ENCODE peak calls at places on chromosomes 3 and 15, in eight cellular contexts. One of them, this sample, is unnamed.

GRCh38 chr3:52231502-52232278 is 6.2 kb upstream of the TLR9 start:
- DNase-seq in stimulated activated CD4-positive, alpha-beta T cell treated with anti-CD3 and anti-CD28 coated beads, Interleukin-1b, Interleukin-23, amount 100 ng/mL, for 24 hours: peak; percentile 85
- DNase-seq in HepG2: no peak
- DNase-seq in HEK293T: peak; percentile 81
- DNase-seq in PC-3: peak; percentile 77
- DNase-seq in HL-60: peak; percentile 81
- DNase-seq in NCI-H2029: peak; percentile 20
- DNase-seq in foreskin fibroblast: no peak
- DNase-seq in this sample: no peak

GRCh38 chr3:152623286-152623685 is 211.6 kb upstream of the P2RY1 start:
- DNase-seq in foreskin fibroblast: no peak
- DNase-seq in HepG2: no peak
- DNase-seq in stimulated activated CD4-positive, alpha-beta T cell treated with anti-CD3 and anti-CD28 coated beads, Interleukin-1b, Interleukin-23, amount 100 ng/mL, for 24 hours: no peak
- DNase-seq in HL-60: no peak
- DNase-seq in PC-3: no peak
- DNase-seq in NCI-H2029: no peak
- DNase-seq in HEK293T: no peak
- DNase-seq in this sample: no peak

GRCh38 chr15:89794627-89795241 is 18.6 kb downstream of the MESP2 start:
- DNase-seq in foreskin fibroblast: no peak
- DNase-seq in HL-60: no peak
- DNase-seq in HepG2: no peak
- DNase-seq in HEK293T: no peak
- DNase-seq in NCI-H2029: no peak
- DNase-seq in PC-3: peak; percentile 53
- DNase-seq in stimulated activated CD4-positive, alpha-beta T cell treated with anti-CD3 and anti-CD28 coated beads, Interleukin-1b, Interleukin-23, amount 100 ng/mL, for 24 hours: no peak
- DNase-seq in this sample: no peak

GRCh38 chr3:21062724-21063436 is 688.1 kb downstream of the ZNF385D start:
- DNase-seq in NCI-H2029: no peak
- DNase-seq in HL-60: no peak
- DNase-seq in foreskin fibroblast: peak; percentile 11
- DNase-seq in HEK293T: no peak
- DNase-seq in PC-3: no peak
- DNase-seq in stimulated activated CD4-positive, alpha-beta T cell treated with anti-CD3 and anti-CD28 coated beads, Interleukin-1b, Interleukin-23, amount 100 ng/mL, for 24 hours: no peak
- DNase-seq in HepG2: no peak
- DNase-seq in this sample: peak; percentile 28

GRCh38 chr3:95923496-95924210 is 890.7 kb upstream of the EPHA6 start:
- DNase-seq in foreskin fibroblast: peak; percentile 14
- DNase-seq in HepG2: no peak
- DNase-seq in HEK293T: no peak
- DNase-seq in HL-60: no peak
- DNase-seq in NCI-H2029: no peak
- DNase-seq in stimulated activated CD4-positive, alpha-beta T cell treated with anti-CD3 and anti-CD28 coated beads, Interleukin-1b, Interleukin-23, amount 100 ng/mL, for 24 hours: no peak
- DNase-seq in PC-3: peak; percentile 64
- DNase-seq in this sample: peak; percentile 66

GRCh38 chr15:66072616-66073361 is 180.8 kb downstream of the MEGF11 start:
- DNase-seq in foreskin fibroblast: no peak
- DNase-seq in HEK293T: no peak
- DNase-seq in stimulated activated CD4-positive, alpha-beta T cell treated with anti-CD3 and anti-CD28 coated beads, Interleukin-1b, Interleukin-23, amount 100 ng/mL, for 24 hours: no peak
- DNase-seq in NCI-H2029: no peak
- DNase-seq in PC-3: no peak
- DNase-seq in HepG2: no peak
- DNase-seq in HL-60: no peak
- DNase-seq in this sample: no peak

GRCh38 chr3:37934631-37935289 is 55.8 kb upstream of the VILL start:
- DNase-seq in stimulated activated CD4-positive, alpha-beta T cell treated with anti-CD3 and anti-CD28 coated beads, Interleukin-1b, Interleukin-23, amount 100 ng/mL, for 24 hours: no peak
- DNase-seq in PC-3: no peak
- DNase-seq in HL-60: no peak
- DNase-seq in HepG2: no peak
- DNase-seq in foreskin fibroblast: peak; percentile 47
- DNase-seq in NCI-H2029: no peak
- DNase-seq in HEK293T: no peak
- DNase-seq in this sample: no peak

GRCh38 chr15:62770752-62771151 is 271.8 kb upstream of the TPM1 start:
- DNase-seq in NCI-H2029: no peak
- DNase-seq in HEK293T: no peak
- DNase-seq in stimulated activated CD4-positive, alpha-beta T cell treated with anti-CD3 and anti-CD28 coated beads, Interleukin-1b, Interleukin-23, amount 100 ng/mL, for 24 hours: no peak
- DNase-seq in HL-60: no peak
- DNase-seq in PC-3: peak; percentile 73
- DNase-seq in foreskin fibroblast: peak; percentile 75
- DNase-seq in HepG2: no peak
- DNase-seq in this sample: peak; percentile 71

GRCh38 chr3:37944243-37944955 is 46.2 kb upstream of the VILL start:
- DNase-seq in stimulated activated CD4-positive, alpha-beta T cell treated with anti-CD3 and anti-CD28 coated beads, Interleukin-1b, Interleukin-23, amount 100 ng/mL, for 24 hours: no peak
- DNase-seq in foreskin fibroblast: no peak
- DNase-seq in HEK293T: no peak
- DNase-seq in NCI-H2029: no peak
- DNase-seq in HepG2: no peak
- DNase-seq in HL-60: no peak
- DNase-seq in PC-3: no peak
- DNase-seq in this sample: no peak

GRCh38 chr3:4746241-4746958 is 232.8 kb upstream of the BHLHE40 start:
- DNase-seq in HepG2: no peak
- DNase-seq in PC-3: no peak
- DNase-seq in stimulated activated CD4-positive, alpha-beta T cell treated with anti-CD3 and anti-CD28 coated beads, Interleukin-1b, Interleukin-23, amount 100 ng/mL, for 24 hours: no peak
- DNase-seq in HL-60: no peak
- DNase-seq in foreskin fibroblast: no peak
- DNase-seq in NCI-H2029: no peak
- DNase-seq in HEK293T: no peak
- DNase-seq in this sample: no peak

GRCh38 chr3:90080988-90081387 is 973.6 kb downstream of the EPHA3 start:
- DNase-seq in HepG2: no peak
- DNase-seq in HL-60: no peak
- DNase-seq in PC-3: no peak
- DNase-seq in stimulated activated CD4-positive, alpha-beta T cell treated with anti-CD3 and anti-CD28 coated beads, Interleukin-1b, Interleukin-23, amount 100 ng/mL, for 24 hours: no peak
- DNase-seq in NCI-H2029: no peak
- DNase-seq in HEK293T: no peak
- DNase-seq in foreskin fibroblast: no peak
- DNase-seq in this sample: no peak

This sample was measured in AG09309.